ENCODE peak calls at places on chromosomes 7 and 10, in five cellular contexts. One of them, this sample, is unnamed.
A peak's percentile ranks its signal among the peaks of the same experiment; 100 is the strongest.

GRCh38 chr7:154463794-154464193 is 411.6 kb downstream of the DPP6 start:
- DNase-seq in fibroblast of lung: no peak
- DNase-seq in aorta: no peak
- DNase-seq in colonic mucosa: no peak
- DNase-seq in tibial nerve: no peak
- DNase-seq in this sample: no peak

GRCh38 chr7:46003896-46004875 is 83.1 kb upstream of the IGFBP3 start:
- DNase-seq in fibroblast of lung: peak; percentile 96
- DNase-seq in aorta: no peak
- DNase-seq in tibial nerve: no peak
- DNase-seq in colonic mucosa: no peak
- DNase-seq in this sample: no peak

GRCh38 chr10:3102721-3103410 is 35.5 kb downstream of the PFKP start:
- DNase-seq in tibial nerve: no peak
- DNase-seq in fibroblast of lung: peak; percentile 71
- DNase-seq in aorta: peak; percentile 44
- DNase-seq in colonic mucosa: peak; percentile 42
- DNase-seq in this sample: no peak

GRCh38 chr7:99762680-99763327 is 21.2 kb downstream of the CYP3A4 start:
- DNase-seq in tibial nerve: peak; percentile 20
- DNase-seq in colonic mucosa: no peak
- DNase-seq in fibroblast of lung: peak; percentile 87
- DNase-seq in aorta: peak; percentile 70
- DNase-seq in this sample: no peak

GRCh38 chr7:99839560-99840011 is 11.8 kb downstream of the CYP3A43 start:
- DNase-seq in colonic mucosa: peak; percentile 65
- DNase-seq in aorta: no peak
- DNase-seq in fibroblast of lung: no peak
- DNase-seq in tibial nerve: no peak
- DNase-seq in this sample: no peak

GRCh38 chr10:32141018-32141807 is 85.0 kb upstream of the KIF5B start:
- DNase-seq in fibroblast of lung: no peak
- DNase-seq in tibial nerve: no peak
- DNase-seq in colonic mucosa: peak; percentile 67
- DNase-seq in aorta: no peak
- DNase-seq in this sample: no peak

GRCh38 chr7:108079291-108080057 is 50.7 kb downstream of the LAMB4 start:
- DNase-seq in fibroblast of lung: peak; percentile 95
- DNase-seq in colonic mucosa: no peak
- DNase-seq in tibial nerve: no peak
- DNase-seq in aorta: no peak
- DNase-seq in this sample: no peak

GRCh38 chr10:128305601-128306345 is 179.6 kb upstream of the MKI67 start:
- DNase-seq in tibial nerve: no peak
- DNase-seq in aorta: no peak
- DNase-seq in colonic mucosa: no peak
- DNase-seq in fibroblast of lung: no peak
- DNase-seq in this sample: no peak

GRCh38 chr10:132959296-132959961 is 17.1 kb upstream of the CFAP46 start:
- DNase-seq in fibroblast of lung: no peak
- DNase-seq in aorta: peak; percentile 44
- DNase-seq in colonic mucosa: no peak
- DNase-seq in tibial nerve: no peak
- DNase-seq in this sample: no peak

GRCh38 chr10:89566095-89566950 is 30.9 kb upstream of the SLC16A12 start:
- DNase-seq in aorta: no peak
- DNase-seq in tibial nerve: no peak
- DNase-seq in fibroblast of lung: no peak
- DNase-seq in colonic mucosa: no peak
- DNase-seq in this sample: no peak

GRCh38 chr10:124636271-124636993 is 107.7 kb downstream of the FAM53B start:
- DNase-seq in colonic mucosa: no peak
- DNase-seq in aorta: no peak
- DNase-seq in fibroblast of lung: no peak
- DNase-seq in tibial nerve: no peak
- DNase-seq in this sample: no peak

GRCh38 chr10:71837085-71837827 is 13.8 kb downstream of the PSAP start:
- DNase-seq in tibial nerve: no peak
- DNase-seq in aorta: peak; percentile 46
- DNase-seq in colonic mucosa: no peak
- DNase-seq in fibroblast of lung: peak; percentile 39
- DNase-seq in this sample: no peak

GRCh38 chr7:128869138-128869943 is 6.7 kb downstream of the ATP6V1F start:
- DNase-seq in aorta: peak; percentile 55
- DNase-seq in colonic mucosa: peak; percentile 60
- DNase-seq in fibroblast of lung: peak; percentile 42
- DNase-seq in tibial nerve: no peak
- DNase-seq in this sample: no peak

GRCh38 chr10:4291995-4292394 is 507.0 kb upstream of the KLF6 start:
- DNase-seq in tibial nerve: peak; percentile 68
- DNase-seq in aorta: no peak
- DNase-seq in colonic mucosa: no peak
- DNase-seq in fibroblast of lung: no peak
- DNase-seq in this sample: no peak

GRCh38 chr10:125002044-125002422 is 60.1 kb downstream of the ZRANB1 start:
- DNase-seq in aorta: peak; percentile 43
- DNase-seq in colonic mucosa: no peak
- DNase-seq in fibroblast of lung: no peak
- DNase-seq in tibial nerve: no peak
- DNase-seq in this sample: no peak

GRCh38 chr10:1536341-1536740 is 201.0 kb downstream of the ADARB2 start:
- DNase-seq in aorta: no peak
- DNase-seq in tibial nerve: no peak
- DNase-seq in fibroblast of lung: no peak
- DNase-seq in colonic mucosa: no peak
- DNase-seq in this sample: no peak

GRCh38 chr7:69814421-69814962 is 216.2 kb downstream of the AUTS2 start:
- DNase-seq in fibroblast of lung: peak; percentile 82
- DNase-seq in tibial nerve: no peak
- DNase-seq in colonic mucosa: no peak
- DNase-seq in aorta: peak; percentile 41
- DNase-seq in this sample: peak; percentile 86

GRCh38 chr7:82234457-82235049 is 209.0 kb downstream of the CACNA2D1 start:
- DNase-seq in aorta: no peak
- DNase-seq in tibial nerve: no peak
- DNase-seq in fibroblast of lung: peak; percentile 25
- DNase-seq in colonic mucosa: no peak
- DNase-seq in this sample: no peak

GRCh38 chr7:111083423-111083822 is 7.5 kb upstream of the LRRN3 start:
- DNase-seq in aorta: no peak
- DNase-seq in fibroblast of lung: peak; percentile 69
- DNase-seq in colonic mucosa: no peak
- DNase-seq in tibial nerve: no peak
- DNase-seq in this sample: no peak

GRCh38 chr10:3895045-3895609 is 110.1 kb upstream of the KLF6 start:
- DNase-seq in fibroblast of lung: peak; percentile 72
- DNase-seq in tibial nerve: no peak
- DNase-seq in aorta: no peak
- DNase-seq in colonic mucosa: no peak
- DNase-seq in this sample: no peak

GRCh38 chr10:100816671-100817070 is 71.3 kb downstream of the PAX2 start:
- DNase-seq in fibroblast of lung: no peak
- DNase-seq in aorta: no peak
- DNase-seq in tibial nerve: no peak
- DNase-seq in colonic mucosa: no peak
- DNase-seq in this sample: no peak

GRCh38 chr7:2726316-2727018 is 38.5 kb downstream of the AMZ1 start:
- DNase-seq in tibial nerve: no peak
- DNase-seq in fibroblast of lung: no peak
- DNase-seq in aorta: peak; percentile 44
- DNase-seq in colonic mucosa: no peak
- DNase-seq in this sample: no peak

GRCh38 chr10:12214763-12215218 is 18.8 kb downstream of the CDC123 start:
- DNase-seq in tibial nerve: peak; percentile 40
- DNase-seq in colonic mucosa: peak; percentile 60
- DNase-seq in fibroblast of lung: peak; percentile 47
- DNase-seq in aorta: no peak
- DNase-seq in this sample: no peak
- H3K27ac ChIP-seq in tibial nerve: peak overlapping the region; percentile 65
- H3K27ac ChIP-seq in colonic mucosa: peak overlapping the region; percentile 14
- H3K27ac ChIP-seq in fibroblast of lung: peak overlapping the region; percentile 34
- H3K27ac ChIP-seq in aorta: no peak overlapping the region
- H3K27ac ChIP-seq in this sample: no peak overlapping the region

GRCh38 chr7:1097120-1097504 is 9.2 kb downstream of the GPER1 start:
- DNase-seq in colonic mucosa: no peak
- DNase-seq in fibroblast of lung: no peak
- DNase-seq in aorta: no peak
- DNase-seq in tibial nerve: no peak
- DNase-seq in this sample: no peak
- H3K27ac ChIP-seq in colonic mucosa: no peak overlapping the region
- H3K27ac ChIP-seq in fibroblast of lung: no peak overlapping the region
- H3K27ac ChIP-seq in aorta: no peak overlapping the region
- H3K27ac ChIP-seq in tibial nerve: no peak overlapping the region
- H3K27ac ChIP-seq in this sample: no peak overlapping the region

GRCh38 chr10:103770139-103770538 is 85.2 kb downstream of the SH3PXD2A start:
- DNase-seq in colonic mucosa: no peak
- DNase-seq in fibroblast of lung: no peak
- DNase-seq in tibial nerve: no peak
- DNase-seq in aorta: no peak
- DNase-seq in this sample: no peak

GRCh38 chr10:103769176-103769575 is 86.2 kb downstream of the SH3PXD2A start:
- DNase-seq in aorta: no peak
- DNase-seq in tibial nerve: no peak
- DNase-seq in colonic mucosa: no peak
- DNase-seq in fibroblast of lung: no peak
- DNase-seq in this sample: no peak

GRCh38 chr10:103766751-103767509 is 88.4 kb downstream of the SH3PXD2A start:
- DNase-seq in colonic mucosa: no peak
- DNase-seq in aorta: no peak
- DNase-seq in fibroblast of lung: no peak
- DNase-seq in tibial nerve: no peak
- DNase-seq in this sample: no peak

GRCh38 chr10:103767756-103768155 is 87.6 kb downstream of the SH3PXD2A start:
- DNase-seq in colonic mucosa: no peak
- DNase-seq in aorta: no peak
- DNase-seq in fibroblast of lung: no peak
- DNase-seq in tibial nerve: no peak
- DNase-seq in this sample: no peak

DNA sequence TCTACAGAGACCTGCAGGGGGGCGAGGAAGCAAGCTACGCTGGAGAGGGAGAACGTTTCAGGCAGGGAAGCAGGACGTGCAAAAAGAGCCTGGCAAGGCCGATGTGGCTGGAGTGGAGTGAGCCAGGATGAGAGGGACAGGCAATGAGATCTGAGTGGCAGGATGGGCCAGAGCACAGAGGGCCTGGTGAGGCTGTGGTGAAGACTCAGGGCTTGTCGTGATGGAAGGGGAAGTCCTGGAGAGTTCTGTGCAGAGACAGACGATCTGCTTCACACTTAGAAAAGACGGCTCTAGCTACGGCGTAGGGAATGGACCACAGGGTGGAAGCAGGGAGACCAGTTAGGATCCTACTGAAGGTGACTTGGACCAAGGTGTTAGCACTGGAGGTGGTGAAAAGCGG is 87.0 kb downstream of the SH3PXD2A start:
- DNase-seq in tibial nerve: no peak
- DNase-seq in fibroblast of lung: no peak
- DNase-seq in colonic mucosa: no peak
- DNase-seq in aorta: no peak
- DNase-seq in this sample: no peak
- H3K27ac ChIP-seq in tibial nerve: peak overlapping the region; percentile 49
- H3K27ac ChIP-seq in fibroblast of lung: no peak overlapping the region
- H3K27ac ChIP-seq in colonic mucosa: no peak overlapping the region
- H3K27ac ChIP-seq in aorta: no peak overlapping the region
- H3K27ac ChIP-seq in this sample: no peak overlapping the region

DNA sequence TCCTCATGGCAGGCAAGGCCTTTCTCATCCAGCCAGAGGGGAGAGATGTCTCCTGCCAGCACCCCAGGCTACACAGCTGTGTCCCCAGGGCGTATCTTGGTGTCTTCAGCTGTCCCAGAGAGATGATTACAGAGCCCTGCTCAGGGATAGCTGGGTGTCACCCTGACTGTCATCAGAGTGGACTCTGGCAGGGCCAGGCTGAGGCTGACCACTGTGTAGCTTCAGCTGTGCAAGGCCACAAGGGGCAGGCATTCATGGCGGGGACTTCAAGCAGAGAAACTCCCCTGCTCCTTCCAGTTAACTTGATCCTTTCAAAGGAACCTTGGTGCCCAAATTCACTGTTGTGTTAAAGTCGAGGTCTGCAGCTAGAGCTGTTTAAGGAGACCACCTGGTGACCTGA is 124.1 kb downstream of the RGS10 start:
- DNase-seq in fibroblast of lung: no peak
- DNase-seq in aorta: no peak
- DNase-seq in colonic mucosa: no peak
- DNase-seq in tibial nerve: no peak
- DNase-seq in this sample: no peak
- H3K27ac ChIP-seq in fibroblast of lung: no peak overlapping the region
- H3K27ac ChIP-seq in aorta: no peak overlapping the region
- H3K27ac ChIP-seq in colonic mucosa: no peak overlapping the region
- H3K27ac ChIP-seq in tibial nerve: peak overlapping the region; percentile 12
- H3K27ac ChIP-seq in this sample: no peak overlapping the region

This sample was measured in substantia nigra.